ENCODE peak calls at places on chromosome 21, in seven cellular contexts. One of them, this sample, is unnamed.

GRCh38 chr21:31530918-31531705 is 128.4 kb upstream of the SOD1 start:
- DNase-seq in foreskin fibroblast: no peak
- DNase-seq in HFF-Myc: no peak
- DNase-seq in cardiac muscle cell: peak; percentile 33
- DNase-seq in fibroblast of pulmonary artery: no peak
- DNase-seq in neural progenitor cell: no peak
- DNase-seq in H9: no peak
- DNase-seq in this sample: no peak

GRCh38 chr21:34845521-34846213 is 176.9 kb downstream of the CLIC6 start:
- DNase-seq in H9: no peak
- DNase-seq in fibroblast of pulmonary artery: peak; percentile 85
- DNase-seq in foreskin fibroblast: peak; percentile 54
- DNase-seq in HFF-Myc: no peak
- DNase-seq in neural progenitor cell: no peak
- DNase-seq in cardiac muscle cell: no peak
- DNase-seq in this sample: no peak

GRCh38 chr21:16169102-16169511 is 439.3 kb downstream of the USP25 start:
- DNase-seq in cardiac muscle cell: no peak
- DNase-seq in H9: no peak
- DNase-seq in HFF-Myc: no peak
- DNase-seq in fibroblast of pulmonary artery: peak; percentile 9
- DNase-seq in foreskin fibroblast: no peak
- DNase-seq in neural progenitor cell: no peak
- DNase-seq in this sample: no peak

GRCh38 chr21:15752763-15753407 is 23.1 kb downstream of the USP25 start:
- DNase-seq in cardiac muscle cell: no peak
- DNase-seq in fibroblast of pulmonary artery: no peak
- DNase-seq in foreskin fibroblast: no peak
- DNase-seq in H9: peak; percentile 97
- DNase-seq in HFF-Myc: no peak
- DNase-seq in neural progenitor cell: peak; percentile 52
- DNase-seq in this sample: no peak

GRCh38 chr21:40371329-40371728 is 475.6 kb downstream of the DSCAM start:
- DNase-seq in neural progenitor cell: no peak
- DNase-seq in foreskin fibroblast: no peak
- DNase-seq in H9: no peak
- DNase-seq in cardiac muscle cell: no peak
- DNase-seq in HFF-Myc: no peak
- DNase-seq in fibroblast of pulmonary artery: no peak
- DNase-seq in this sample: no peak

GRCh38 chr21:36747815-36748381 is 49.0 kb downstream of the SIM2 start:
- DNase-seq in H9: peak; percentile 79
- DNase-seq in fibroblast of pulmonary artery: peak; percentile 42
- DNase-seq in HFF-Myc: no peak
- DNase-seq in neural progenitor cell: peak; percentile 93
- DNase-seq in foreskin fibroblast: peak; percentile 21
- DNase-seq in cardiac muscle cell: peak; percentile 86
- DNase-seq in this sample: peak; percentile 87

GRCh38 chr21:15121097-15121654 is 56.4 kb upstream of the NRIP1 start:
- DNase-seq in fibroblast of pulmonary artery: no peak
- DNase-seq in neural progenitor cell: no peak
- DNase-seq in HFF-Myc: no peak
- DNase-seq in cardiac muscle cell: no peak
- DNase-seq in foreskin fibroblast: no peak
- DNase-seq in H9: no peak
- DNase-seq in this sample: no peak

GRCh38 chr21:16117851-16118592 is 388.2 kb downstream of the USP25 start:
- DNase-seq in H9: no peak
- DNase-seq in neural progenitor cell: no peak
- DNase-seq in HFF-Myc: peak; percentile 83
- DNase-seq in fibroblast of pulmonary artery: peak; percentile 64
- DNase-seq in foreskin fibroblast: peak; percentile 75
- DNase-seq in cardiac muscle cell: no peak
- DNase-seq in this sample: no peak

GRCh38 chr21:16241500-16241963 is 511.8 kb downstream of the USP25 start:
- DNase-seq in HFF-Myc: no peak
- DNase-seq in H9: peak; percentile 36
- DNase-seq in foreskin fibroblast: no peak
- DNase-seq in cardiac muscle cell: peak; percentile 6
- DNase-seq in neural progenitor cell: peak; percentile 60
- DNase-seq in fibroblast of pulmonary artery: peak; percentile 66
- DNase-seq in this sample: no peak

GRCh38 chr21:35229290-35229689 is 180.2 kb upstream of the RUNX1 start:
- DNase-seq in neural progenitor cell: no peak
- DNase-seq in fibroblast of pulmonary artery: no peak
- DNase-seq in HFF-Myc: no peak
- DNase-seq in foreskin fibroblast: no peak
- DNase-seq in cardiac muscle cell: no peak
- DNase-seq in H9: no peak
- DNase-seq in this sample: no peak

GRCh38 chr21:34534522-34534921 is 22.5 kb upstream of the KCNE1 start:
- DNase-seq in cardiac muscle cell: no peak
- DNase-seq in neural progenitor cell: no peak
- DNase-seq in fibroblast of pulmonary artery: no peak
- DNase-seq in H9: no peak
- DNase-seq in HFF-Myc: no peak
- DNase-seq in foreskin fibroblast: peak; percentile 58
- DNase-seq in this sample: no peak

GRCh38 chr21:15495965-15496364 is 233.8 kb upstream of the USP25 start:
- DNase-seq in H9: no peak
- DNase-seq in cardiac muscle cell: no peak
- DNase-seq in fibroblast of pulmonary artery: peak; percentile 63
- DNase-seq in foreskin fibroblast: no peak
- DNase-seq in HFF-Myc: peak; percentile 25
- DNase-seq in neural progenitor cell: no peak
- DNase-seq in this sample: no peak

GRCh38 chr21:46297311-46298082 is 11.4 kb downstream of the YBEY start:
- DNase-seq in H9: no peak
- DNase-seq in foreskin fibroblast: no peak
- DNase-seq in cardiac muscle cell: no peak
- DNase-seq in fibroblast of pulmonary artery: peak; percentile 32
- DNase-seq in HFF-Myc: no peak
- DNase-seq in neural progenitor cell: no peak
- DNase-seq in this sample: no peak

GRCh38 chr21:32093758-32094463 is 184.9 kb downstream of the MIS18A start:
- DNase-seq in foreskin fibroblast: no peak
- DNase-seq in cardiac muscle cell: no peak
- DNase-seq in fibroblast of pulmonary artery: no peak
- DNase-seq in neural progenitor cell: no peak
- DNase-seq in HFF-Myc: no peak
- DNase-seq in H9: no peak
- DNase-seq in this sample: no peak

GRCh38 chr21:14492890-14493289 is 53.2 kb downstream of the SAMSN1 start:
- DNase-seq in fibroblast of pulmonary artery: no peak
- DNase-seq in H9: no peak
- DNase-seq in cardiac muscle cell: peak; percentile 5
- DNase-seq in HFF-Myc: no peak
- DNase-seq in foreskin fibroblast: no peak
- DNase-seq in neural progenitor cell: no peak
- DNase-seq in this sample: no peak

GRCh38 chr21:46475296-46475695 is 16.6 kb downstream of the DIP2A start:
- DNase-seq in cardiac muscle cell: no peak
- DNase-seq in fibroblast of pulmonary artery: no peak
- DNase-seq in H9: no peak
- DNase-seq in HFF-Myc: no peak
- DNase-seq in foreskin fibroblast: no peak
- DNase-seq in neural progenitor cell: no peak
- DNase-seq in this sample: no peak

GRCh38 chr21:15242906-15243305 is 178.1 kb upstream of the NRIP1 start:
- DNase-seq in fibroblast of pulmonary artery: no peak
- DNase-seq in neural progenitor cell: no peak
- DNase-seq in HFF-Myc: no peak
- DNase-seq in H9: no peak
- DNase-seq in foreskin fibroblast: no peak
- DNase-seq in cardiac muscle cell: no peak
- DNase-seq in this sample: no peak

GRCh38 chr21:34970566-34970965 is 78.5 kb downstream of the RUNX1 start:
- DNase-seq in cardiac muscle cell: no peak
- DNase-seq in fibroblast of pulmonary artery: no peak
- DNase-seq in HFF-Myc: no peak
- DNase-seq in H9: no peak
- DNase-seq in foreskin fibroblast: no peak
- DNase-seq in neural progenitor cell: no peak
- DNase-seq in this sample: no peak

GRCh38 chr21:15667824-15668223 is 62.0 kb upstream of the USP25 start:
- DNase-seq in H9: no peak
- DNase-seq in HFF-Myc: no peak
- DNase-seq in fibroblast of pulmonary artery: no peak
- DNase-seq in cardiac muscle cell: peak; percentile 9
- DNase-seq in foreskin fibroblast: no peak
- DNase-seq in neural progenitor cell: peak; percentile 24
- DNase-seq in this sample: no peak

GRCh38 chr21:14259669-14260458 is 43.9 kb downstream of the RBM11 start:
- DNase-seq in H9: no peak
- DNase-seq in cardiac muscle cell: peak; percentile 66
- DNase-seq in fibroblast of pulmonary artery: peak; percentile 78
- DNase-seq in foreskin fibroblast: peak; percentile 3
- DNase-seq in neural progenitor cell: peak; percentile 69
- DNase-seq in HFF-Myc: peak; percentile 33
- DNase-seq in this sample: peak; percentile 14

GRCh38 chr21:35508389-35508888 is 459.3 kb upstream of the RUNX1 start:
- DNase-seq in neural progenitor cell: peak; percentile 69
- DNase-seq in HFF-Myc: peak; percentile 44
- DNase-seq in foreskin fibroblast: peak; percentile 97
- DNase-seq in fibroblast of pulmonary artery: peak; percentile 91
- DNase-seq in cardiac muscle cell: no peak
- DNase-seq in H9: peak; percentile 56
- DNase-seq in this sample: no peak

GRCh38 chr21:37149411-37149810 is 76.4 kb downstream of the TTC3 start:
- DNase-seq in cardiac muscle cell: no peak
- DNase-seq in HFF-Myc: no peak
- DNase-seq in neural progenitor cell: no peak
- DNase-seq in H9: no peak
- DNase-seq in fibroblast of pulmonary artery: peak; percentile 85
- DNase-seq in foreskin fibroblast: peak; percentile 71
- DNase-seq in this sample: no peak

GRCh38 chr21:14591882-14592281 is 45.8 kb upstream of the SAMSN1 start:
- DNase-seq in cardiac muscle cell: no peak
- DNase-seq in HFF-Myc: no peak
- DNase-seq in fibroblast of pulmonary artery: peak; percentile 85
- DNase-seq in neural progenitor cell: no peak
- DNase-seq in H9: no peak
- DNase-seq in foreskin fibroblast: no peak
- DNase-seq in this sample: no peak

GRCh38 chr21:41045534-41046268 is 122.3 kb upstream of the BACE2 start:
- DNase-seq in fibroblast of pulmonary artery: no peak
- DNase-seq in HFF-Myc: no peak
- DNase-seq in foreskin fibroblast: no peak
- DNase-seq in H9: peak; percentile 60
- DNase-seq in cardiac muscle cell: peak; percentile 54
- DNase-seq in neural progenitor cell: peak; percentile 68
- DNase-seq in this sample: peak; percentile 62

GRCh38 chr21:41112740-41113692 is 54.9 kb upstream of the BACE2 start:
- DNase-seq in foreskin fibroblast: peak; percentile 46
- DNase-seq in H9: peak; percentile 43
- DNase-seq in neural progenitor cell: peak; percentile 36
- DNase-seq in HFF-Myc: peak; percentile 94
- DNase-seq in cardiac muscle cell: peak; percentile 80
- DNase-seq in fibroblast of pulmonary artery: peak; percentile 75
- DNase-seq in this sample: no peak

GRCh38 chr21:28283652-28284490 is 708.8 kb downstream of the LTN1 start:
- DNase-seq in neural progenitor cell: no peak
- DNase-seq in fibroblast of pulmonary artery: peak; percentile 98
- DNase-seq in cardiac muscle cell: peak; percentile 70
- DNase-seq in HFF-Myc: peak; percentile 35
- DNase-seq in foreskin fibroblast: peak; percentile 93
- DNase-seq in H9: no peak
- DNase-seq in this sample: no peak

GRCh38 chr21:45127937-45128336 is 53.6 kb downstream of the ADARB1 start:
- DNase-seq in H9: no peak
- DNase-seq in cardiac muscle cell: no peak
- DNase-seq in neural progenitor cell: no peak
- DNase-seq in foreskin fibroblast: no peak
- DNase-seq in fibroblast of pulmonary artery: no peak
- DNase-seq in HFF-Myc: no peak
- DNase-seq in this sample: no peak

GRCh38 chr21:45129231-45129923 is 55.0 kb downstream of the ADARB1 start:
- DNase-seq in HFF-Myc: no peak
- DNase-seq in fibroblast of pulmonary artery: no peak
- DNase-seq in cardiac muscle cell: peak; percentile 42
- DNase-seq in neural progenitor cell: no peak
- DNase-seq in foreskin fibroblast: peak; percentile 30
- DNase-seq in H9: no peak
- DNase-seq in this sample: no peak

GRCh38 chr21:45130324-45130774 is 56.0 kb downstream of the ADARB1 start:
- DNase-seq in H9: no peak
- DNase-seq in foreskin fibroblast: no peak
- DNase-seq in cardiac muscle cell: peak; percentile 63
- DNase-seq in fibroblast of pulmonary artery: peak; percentile 80
- DNase-seq in HFF-Myc: peak; percentile 29
- DNase-seq in neural progenitor cell: no peak
- DNase-seq in this sample: no peak

GRCh38 chr21:45126983-45127382 is 52.6 kb downstream of the ADARB1 start:
- DNase-seq in H9: no peak
- DNase-seq in neural progenitor cell: no peak
- DNase-seq in HFF-Myc: no peak
- DNase-seq in foreskin fibroblast: no peak
- DNase-seq in fibroblast of pulmonary artery: no peak
- DNase-seq in cardiac muscle cell: no peak
- DNase-seq in this sample: no peak

GRCh38 chr21:45128613-45129226 is 54.3 kb downstream of the ADARB1 start:
- DNase-seq in H9: peak; percentile 63
- DNase-seq in fibroblast of pulmonary artery: peak; percentile 79
- DNase-seq in neural progenitor cell: peak; percentile 81
- DNase-seq in foreskin fibroblast: peak; percentile 70
- DNase-seq in HFF-Myc: no peak
- DNase-seq in cardiac muscle cell: peak; percentile 72
- DNase-seq in this sample: peak; percentile 53
- TF ChIP-seq CTCF in H9: peak; percentile 90
- TF ChIP-seq CTCF in fibroblast of pulmonary artery: peak; percentile 81
- TF ChIP-seq CTCF in neural progenitor cell: peak; percentile 92
- TF ChIP-seq CTCF in foreskin fibroblast: peak; percentile 79
- TF ChIP-seq CTCF in HFF-Myc: peak; percentile 81
- TF ChIP-seq CTCF in cardiac muscle cell: peak; percentile 77
- TF ChIP-seq CTCF in this sample: peak; percentile 65

GRCh38 chr21:42973991-42974831 is at the start of gene PKNOX1:
- DNase-seq in cardiac muscle cell: peak; percentile 100
- DNase-seq in neural progenitor cell: peak; percentile 100
- DNase-seq in foreskin fibroblast: peak; percentile 99
- DNase-seq in fibroblast of pulmonary artery: peak; percentile 99
- DNase-seq in HFF-Myc: peak; percentile 94
- DNase-seq in H9: peak; percentile 99
- DNase-seq in this sample: peak; percentile 99
- TF ChIP-seq CTCF in cardiac muscle cell: no peak
- TF ChIP-seq CTCF in neural progenitor cell: no peak
- TF ChIP-seq CTCF in foreskin fibroblast: no peak
- TF ChIP-seq CTCF in fibroblast of pulmonary artery: no peak
- TF ChIP-seq CTCF in HFF-Myc: no peak
- TF ChIP-seq CTCF in H9: no peak
- TF ChIP-seq CTCF in this sample: no peak

GRCh38 chr21:30408782-30409494 is 13.1 kb downstream of the KRTAP13-1 start:
- DNase-seq in cardiac muscle cell: peak; percentile 83
- DNase-seq in foreskin fibroblast: no peak
- DNase-seq in H9: peak; percentile 98
- DNase-seq in fibroblast of pulmonary artery: peak; percentile 74
- DNase-seq in HFF-Myc: peak; percentile 12
- DNase-seq in neural progenitor cell: peak; percentile 89
- DNase-seq in this sample: peak; percentile 27
- TF ChIP-seq CTCF in cardiac muscle cell: peak; percentile 41
- TF ChIP-seq CTCF in foreskin fibroblast: no peak
- TF ChIP-seq CTCF in H9: peak; percentile 75
- TF ChIP-seq CTCF in fibroblast of pulmonary artery: peak; percentile 40
- TF ChIP-seq CTCF in HFF-Myc: peak; percentile 17
- TF ChIP-seq CTCF in neural progenitor cell: peak; percentile 67
- TF ChIP-seq CTCF in this sample: peak; percentile 29

GRCh38 chr21:25283720-25284119 is 323.6 kb downstream of the MRPL39 start:
- DNase-seq in H9: peak; percentile 35
- DNase-seq in fibroblast of pulmonary artery: peak; percentile 70
- DNase-seq in cardiac muscle cell: peak; percentile 52
- DNase-seq in neural progenitor cell: peak; percentile 63
- DNase-seq in foreskin fibroblast: peak; percentile 17
- DNase-seq in HFF-Myc: no peak
- DNase-seq in this sample: peak; percentile 15
- TF ChIP-seq CTCF in H9: peak; percentile 70
- TF ChIP-seq CTCF in fibroblast of pulmonary artery: peak; percentile 55
- TF ChIP-seq CTCF in cardiac muscle cell: peak; percentile 44
- TF ChIP-seq CTCF in neural progenitor cell: peak; percentile 64
- TF ChIP-seq CTCF in foreskin fibroblast: peak; percentile 39
- TF ChIP-seq CTCF in HFF-Myc: peak; percentile 22
- TF ChIP-seq CTCF in this sample: peak; percentile 29